ENCODE peak calls at places on chromosomes 11 and 22, in five cellular contexts. E, Q, V, K and Y are unnamed samples.

GRCh38 chr11:110713469-110713776 is 1.2 kb upstream of the ARHGAP20 start:
- DNase-seq in V (no peak), K (no peak), E (no peak), Q (no peak), Y (no peak)

GRCh38 chr22:30500628-30501027 is 4.9 kb downstream of the SEC14L4 start:
- DNase-seq in V (no peak), K (no peak), E (no peak), Q (no peak), Y (no peak)

GRCh38 chr11:108616549-108616948 is 23.0 kb upstream of the EXPH5 start:
- DNase-seq in V (no peak), Q (no peak), E (no peak), K (no peak), Y (no peak)

GRCh38 chr22:17198188-17199130 is 20.8 kb downstream of the ADA2 start:
- DNase-seq in V (no peak), K (no peak), Q (no peak), E (peak), Y (peak)

GRCh38 chr11:67178421-67178820 is 59.4 kb downstream of the KDM2A start:
- DNase-seq in K (no peak), Q (no peak), V (no peak), E (no peak), Y (no peak)

GRCh38 chr22:45585437-45585755 is 82.7 kb downstream of the FBLN1 start:
- DNase-seq in V (no peak), Q (no peak), K (no peak), E (no peak), Y (no peak)

GRCh38 chr22:24494182-24494534 is 974 bp upstream of the UPB1 start:
- DNase-seq in V (no peak), Q (no peak), K (no peak), E (no peak), Y (no peak)

GRCh38 chr11:69647349-69647748 is 6.4 kb downstream of the CCND1 start:
- DNase-seq in Q (no peak), V (no peak), K (no peak), E (no peak), Y (no peak)

GRCh38 chr11:15819679-15820286 is 536.6 kb downstream of the SOX6 start:
- DNase-seq in Q (no peak), V (peak), K (peak), E (peak), Y (no peak)

GRCh38 chr11:72984448-72985077 is 157.6 kb downstream of the FCHSD2 start:
- DNase-seq in K (no peak), Q (no peak), E (no peak), V (no peak), Y (no peak)

GRCh38 chr11:8100151-8100550 is 19.1 kb downstream of the TUB start:
- DNase-seq in Q (no peak), K (no peak), V (no peak), E (no peak), Y (no peak)

GRCh38 chr11:13781153-13781552 is 112.7 kb downstream of the FAR1 start:
- DNase-seq in V (no peak), K (no peak), E (no peak), Q (peak), Y (no peak)

GRCh38 chr11:68212421-68213134 is 518 bp downstream of the KMT5B start:
- DNase-seq in Q (no peak), V (peak), K (peak), E (peak), Y (peak)

GRCh38 chr11:124801636-124802312 is 1.6 kb upstream of the MSANTD2 start:
- DNase-seq in K (no peak), E (no peak), Q (no peak), V (no peak), Y (no peak)

GRCh38 chr11:73157141-73158010 is 15.3 kb upstream of the FCHSD2 start:
- DNase-seq in K (peak), V (no peak), E (peak), Q (no peak), Y (no peak)

GRCh38 chr11:26943636-26944035 is 50.3 kb upstream of the FIBIN start:
- DNase-seq in K (no peak), Q (no peak), E (no peak), V (no peak), Y (no peak)

GRCh38 chr11:117796456-117797428 is at the start of gene DSCAML1:
- DNase-seq in E (peak), Q (no peak), K (peak), V (peak), Y (peak)

GRCh38 chr11:29534831-29535230 is 482.0 kb downstream of the KCNA4 start:
- DNase-seq in Q (no peak), E (no peak), K (no peak), V (no peak), Y (no peak)

GRCh38 chr22:38282397-38282796 is 9.6 kb upstream of the TMEM184B start:
- DNase-seq in K (no peak), V (no peak), E (no peak), Q (no peak), Y (no peak)

GRCh38 chr11:61127991-61128390 is 25.7 kb downstream of the CD5 start:
- DNase-seq in E (no peak), K (no peak), V (no peak), Q (no peak), Y (no peak)

GRCh38 chr22:22171357-22172218 is 73.0 kb upstream of the VPREB1 start:
- DNase-seq in E (no peak), Q (no peak), V (no peak), K (no peak), Y (no peak)

GRCh38 chr22:44026630-44027511 is 2.8 kb downstream of the PARVB start:
- DNase-seq in V (peak), Q (no peak), K (no peak), E (peak), Y (no peak)